ENCODE peak calls at places on chromosomes 11 and 22, in four cellular contexts. R is nucleus accumbens; N is CD4-positive, CD25-positive, alpha-beta regulatory T cell; F is stimulated activated naive CD4-positive, alpha-beta T cell. V is an unnamed sample.
A peak's percentile ranks its signal among the peaks of the same experiment; 100 is the strongest.

GRCh38 chr11:76025817-76026216 is 180.5 kb downstream of the WNT11 start:
- DNase-seq in R (no peak), N (no peak), F (no peak), V (no peak)

GRCh38 chr11:60844045-60844869 is 2.3 kb downstream of the CCDC86 start:
- DNase-seq in R (no peak), N (no peak), F (no peak), V (no peak)

GRCh38 chr11:46267930-46268329 is 9.5 kb upstream of the CREB3L1 start:
- DNase-seq in R (no peak), N (no peak), F (no peak), V (no peak)

GRCh38 chr11:77046060-77046501 is 11.9 kb downstream of the B3GNT6 start:
- DNase-seq in R (no peak), N (peak; percentile 50), F (peak; percentile 55), V (peak; percentile 43)

GRCh38 chr11:122101625-122102291 is 14.3 kb downstream of the BLID start:
- DNase-seq in R (peak; percentile 74), N (no peak), F (no peak), V (no peak)

GRCh38 chr11:72609045-72609444 is 65.2 kb downstream of the PDE2A start:
- DNase-seq in R (no peak), N (no peak), F (no peak), V (no peak)

GRCh38 chr11:69883292-69884255 is 64.4 kb upstream of the FGF3 start:
- DNase-seq in R (no peak), N (no peak), F (no peak), V (no peak)

GRCh38 chr11:59012106-59012941 is 73.0 kb downstream of the GLYATL1 start:
- DNase-seq in R (no peak), N (no peak), F (no peak), V (no peak)

GRCh38 chr11:34651551-34651950 is 30.7 kb downstream of the EHF start:
- DNase-seq in R (no peak), N (no peak), F (no peak), V (no peak)

GRCh38 chr11:117563556-117563955 is 233.5 kb downstream of the DSCAML1 start:
- DNase-seq in R (no peak), N (no peak), F (no peak), V (no peak)

GRCh38 chr11:2790581-2790925 is 90.8 kb upstream of the KCNQ1OT1 start:
- DNase-seq in R (no peak), N (no peak), F (no peak), V (no peak)

GRCh38 chr11:76153609-76153949 is 52.7 kb downstream of the WNT11 start:
- DNase-seq in R (no peak), N (no peak), F (no peak), V (no peak)

GRCh38 chr11:103322861-103323260 is 213.6 kb downstream of the DYNC2H1 start:
- DNase-seq in R (no peak), N (no peak), F (no peak), V (no peak)

GRCh38 chr11:119178166-119178680 is 7.1 kb upstream of the NHERF4 start:
- DNase-seq in R (no peak), N (no peak), F (no peak), V (no peak)

GRCh38 chr11:127110542-127110941 is 110.0 kb upstream of the KIRREL3 start:
- DNase-seq in R (no peak), N (no peak), F (no peak), V (no peak)

GRCh38 chr11:1181420-1181819 is 23.7 kb downstream of the MUC5AC start:
- DNase-seq in R (no peak), N (no peak), F (no peak), V (no peak)

GRCh38 chr22:19177164-19178064 is 1.1 kb downstream of the SLC25A1 start:
- DNase-seq in R (no peak), N (no peak), F (no peak), V (no peak)

GRCh38 chr11:724733-725386 is 18.8 kb downstream of the EPS8L2 start:
- DNase-seq in R (no peak), N (no peak), F (no peak), V (no peak)

GRCh38 chr11:30990625-30991348 is 378.8 kb downstream of the DCDC1 start:
- DNase-seq in R (no peak), N (no peak), F (no peak), V (no peak)

GRCh38 chr11:57873196-57873911 is 111.8 kb downstream of the CTNND1 start:
- DNase-seq in R (no peak), N (no peak), F (no peak), V (no peak)

GRCh38 chr11:121733858-121734257 is 281.1 kb upstream of the SORL1-AS1 start:
- DNase-seq in R (no peak), N (no peak), F (no peak), V (no peak)

GRCh38 chr11:70210051-70210501 is 7.0 kb downstream of the FADD start:
- DNase-seq in R (no peak), N (no peak), F (no peak), V (no peak)

GRCh38 chr11:114166897-114167323 is 107.4 kb downstream of the ZBTB16 start:
- DNase-seq in R (no peak), N (no peak), F (peak; percentile 53), V (peak; percentile 42)

GRCh38 chr22:29216873-29217666 is 11.4 kb downstream of the EMID1 start:
- DNase-seq in R (no peak), N (no peak), F (no peak), V (no peak)

GRCh38 chr22:19223110-19223509 is 44.6 kb upstream of the SLC25A1 start:
- DNase-seq in R (no peak), N (no peak), F (no peak), V (no peak)

GRCh38 chr11:23211221-23211620 is 350.9 kb upstream of the CCDC179 start:
- DNase-seq in R (no peak), N (no peak), F (no peak), V (no peak)

V was measured in central memory CD4-positive, alpha-beta T cell.